ENCODE peak calls at places on chromosomes 1 and 21, in four cellular contexts. One of them, this sample, is unnamed.

GRCh38 chr1:225350872-225351271 is 77.0 kb downstream of the LBR start:
- DNase-seq in neural progenitor cell: no peak
- DNase-seq in mammary epithelial cell: no peak
- DNase-seq in cardiac muscle cell: no peak
- DNase-seq in this sample: no peak

GRCh38 chr1:57270926-57271698 is 152.7 kb downstream of the DAB1 start:
- DNase-seq in neural progenitor cell: peak
- DNase-seq in mammary epithelial cell: no peak
- DNase-seq in cardiac muscle cell: no peak
- DNase-seq in this sample: no peak

GRCh38 chr1:153880962-153881361 is 41.8 kb downstream of the GATAD2B start:
- DNase-seq in neural progenitor cell: peak
- DNase-seq in mammary epithelial cell: peak
- DNase-seq in cardiac muscle cell: peak
- DNase-seq in this sample: peak

GRCh38 chr1:11132571-11133293 is 33.1 kb upstream of the EXOSC10 start:
- DNase-seq in neural progenitor cell: peak
- DNase-seq in mammary epithelial cell: no peak
- DNase-seq in cardiac muscle cell: no peak
- DNase-seq in this sample: no peak

GRCh38 chr1:173190101-173190895 is 16.8 kb downstream of the TNFSF4 start:
- DNase-seq in neural progenitor cell: no peak
- DNase-seq in mammary epithelial cell: peak
- DNase-seq in cardiac muscle cell: peak
- DNase-seq in this sample: peak

GRCh38 chr1:233357595-233358446 is 30.3 kb downstream of the MAP3K21 start:
- DNase-seq in neural progenitor cell: no peak
- DNase-seq in mammary epithelial cell: no peak
- DNase-seq in cardiac muscle cell: no peak
- DNase-seq in this sample: no peak

GRCh38 chr1:111669268-111669667 is 49.7 kb downstream of the RAP1A start:
- DNase-seq in neural progenitor cell: no peak
- DNase-seq in mammary epithelial cell: no peak
- DNase-seq in cardiac muscle cell: no peak
- DNase-seq in this sample: no peak

GRCh38 chr1:234093107-234093506 is 188.6 kb downstream of the SLC35F3 start:
- DNase-seq in neural progenitor cell: no peak
- DNase-seq in mammary epithelial cell: no peak
- DNase-seq in cardiac muscle cell: no peak
- DNase-seq in this sample: no peak

GRCh38 chr1:227918083-227918700 is 29.5 kb downstream of the WNT9A start:
- DNase-seq in neural progenitor cell: no peak
- DNase-seq in mammary epithelial cell: no peak
- DNase-seq in cardiac muscle cell: no peak
- DNase-seq in this sample: no peak

GRCh38 chr1:172180886-172181285 is 239.6 kb upstream of the C1orf105 start:
- DNase-seq in neural progenitor cell: no peak
- DNase-seq in mammary epithelial cell: peak
- DNase-seq in cardiac muscle cell: no peak
- DNase-seq in this sample: no peak

GRCh38 chr1:163877016-163877415 is 555.3 kb downstream of the NUF2 start:
- DNase-seq in neural progenitor cell: no peak
- DNase-seq in mammary epithelial cell: no peak
- DNase-seq in cardiac muscle cell: no peak
- DNase-seq in this sample: peak

GRCh38 chr1:155085504-155086181 is 7.0 kb downstream of the EFNA3 start:
- DNase-seq in neural progenitor cell: peak
- DNase-seq in mammary epithelial cell: peak
- DNase-seq in cardiac muscle cell: peak
- DNase-seq in this sample: no peak

GRCh38 chr1:83520797-83521196 is 478.1 kb downstream of the TTLL7 start:
- DNase-seq in neural progenitor cell: no peak
- DNase-seq in mammary epithelial cell: no peak
- DNase-seq in cardiac muscle cell: no peak
- DNase-seq in this sample: no peak

GRCh38 chr1:101253976-101254660 is 17.3 kb downstream of the S1PR1 start:
- DNase-seq in neural progenitor cell: peak
- DNase-seq in mammary epithelial cell: peak
- DNase-seq in cardiac muscle cell: no peak
- DNase-seq in this sample: peak

GRCh38 chr1:246169019-246169418 is 338.1 kb downstream of the SMYD3 start:
- DNase-seq in neural progenitor cell: no peak
- DNase-seq in mammary epithelial cell: no peak
- DNase-seq in cardiac muscle cell: no peak
- DNase-seq in this sample: no peak

GRCh38 chr1:218397752-218398339 is 52.7 kb downstream of the TGFB2 start:
- DNase-seq in neural progenitor cell: no peak
- DNase-seq in mammary epithelial cell: peak
- DNase-seq in cardiac muscle cell: peak
- DNase-seq in this sample: no peak

GRCh38 chr1:82695443-82695842 is 894.7 kb downstream of the ADGRL2 start:
- DNase-seq in neural progenitor cell: no peak
- DNase-seq in mammary epithelial cell: peak
- DNase-seq in cardiac muscle cell: no peak
- DNase-seq in this sample: no peak

GRCh38 chr21:32771134-32771523 is 426 bp downstream of the PAXBP1 start:
- DNase-seq in neural progenitor cell: peak
- DNase-seq in mammary epithelial cell: peak
- DNase-seq in cardiac muscle cell: peak
- DNase-seq in this sample: peak

GRCh38 chr1:160362168-160362941 is 4.5 kb upstream of the NHLH1 start:
- DNase-seq in neural progenitor cell: peak
- DNase-seq in mammary epithelial cell: no peak
- DNase-seq in cardiac muscle cell: peak
- DNase-seq in this sample: no peak

GRCh38 chr1:22442212-22442894 is 9.3 kb upstream of the ZBTB40 start:
- DNase-seq in neural progenitor cell: no peak
- DNase-seq in mammary epithelial cell: no peak
- DNase-seq in cardiac muscle cell: peak
- DNase-seq in this sample: no peak

GRCh38 chr1:38141483-38141882 is 94.9 kb upstream of the POU3F1 start:
- DNase-seq in neural progenitor cell: peak
- DNase-seq in mammary epithelial cell: no peak
- DNase-seq in cardiac muscle cell: no peak
- DNase-seq in this sample: no peak

GRCh38 chr21:15592271-15592860 is 137.4 kb upstream of the USP25 start:
- DNase-seq in neural progenitor cell: peak
- DNase-seq in mammary epithelial cell: peak
- DNase-seq in cardiac muscle cell: peak
- DNase-seq in this sample: no peak

GRCh38 chr1:26960625-26960966 is 328 bp upstream of the KDF1 start:
- DNase-seq in neural progenitor cell: no peak
- DNase-seq in mammary epithelial cell: no peak
- DNase-seq in cardiac muscle cell: no peak
- DNase-seq in this sample: no peak

GRCh38 chr1:43239484-43239883 is 30.3 kb upstream of the TMEM125 start:
- DNase-seq in neural progenitor cell: no peak
- DNase-seq in mammary epithelial cell: no peak
- DNase-seq in cardiac muscle cell: no peak
- DNase-seq in this sample: no peak

GRCh38 chr1:1232801-1233566 is 947 bp downstream of the B3GALT6 start:
- DNase-seq in neural progenitor cell: no peak
- DNase-seq in mammary epithelial cell: no peak
- DNase-seq in cardiac muscle cell: no peak
- DNase-seq in this sample: no peak
- H3K4me3 ChIP-seq in neural progenitor cell: peak
- H3K4me3 ChIP-seq in mammary epithelial cell: peak
- H3K4me3 ChIP-seq in cardiac muscle cell: no peak
- H3K4me3 ChIP-seq in this sample: peak

DNA sequence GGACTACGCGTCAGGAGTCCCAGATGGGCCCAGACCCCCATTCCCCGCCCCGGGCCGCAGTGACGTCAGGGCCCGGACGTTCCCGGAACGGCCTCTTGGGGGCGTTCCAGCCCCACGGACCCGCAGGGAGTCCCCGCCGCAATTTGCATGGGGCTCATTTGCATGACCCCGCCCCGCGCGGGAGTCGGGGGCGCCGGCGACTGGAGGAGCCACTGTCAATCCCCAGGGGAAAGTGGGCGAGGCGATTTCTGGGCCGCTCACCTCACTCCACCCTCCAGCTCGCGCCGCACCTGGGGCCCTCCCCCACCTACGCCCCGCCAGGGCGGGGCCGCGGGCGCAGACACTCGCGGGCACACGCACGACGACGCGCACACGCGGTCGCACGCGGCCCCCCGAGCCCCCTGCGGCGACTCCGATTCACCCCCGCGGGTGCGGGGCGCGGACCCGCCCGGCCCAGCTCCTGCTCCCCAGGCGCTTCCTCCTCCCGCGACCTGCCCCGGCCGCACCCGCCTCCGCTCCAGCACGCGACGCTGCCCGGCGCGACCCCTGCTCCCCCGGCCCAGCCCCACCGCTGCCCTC is 13.2 kb downstream of the AGRN start:
- DNase-seq in neural progenitor cell: peak
- DNase-seq in mammary epithelial cell: no peak
- DNase-seq in cardiac muscle cell: peak
- DNase-seq in this sample: peak
- H3K4me3 ChIP-seq in neural progenitor cell: peak
- H3K4me3 ChIP-seq in mammary epithelial cell: no peak
- H3K4me3 ChIP-seq in cardiac muscle cell: peak
- H3K4me3 ChIP-seq in this sample: peak

GRCh38 chr1:240492832-240493440 is 119.0 kb downstream of the GREM2 start:
- DNase-seq in neural progenitor cell: peak
- DNase-seq in mammary epithelial cell: no peak
- DNase-seq in cardiac muscle cell: peak
- DNase-seq in this sample: no peak
- H3K4me3 ChIP-seq in neural progenitor cell: peak
- H3K4me3 ChIP-seq in mammary epithelial cell: no peak
- H3K4me3 ChIP-seq in cardiac muscle cell: no peak
- H3K4me3 ChIP-seq in this sample: peak

GRCh38 chr21:36806103-36806502 is 107.2 kb downstream of the SIM2 start:
- DNase-seq in neural progenitor cell: no peak
- DNase-seq in mammary epithelial cell: no peak
- DNase-seq in cardiac muscle cell: no peak
- DNase-seq in this sample: no peak

GRCh38 chr21:36807421-36808004 is 108.6 kb downstream of the SIM2 start:
- DNase-seq in neural progenitor cell: no peak
- DNase-seq in mammary epithelial cell: no peak
- DNase-seq in cardiac muscle cell: no peak
- DNase-seq in this sample: no peak

GRCh38 chr21:36803051-36803709 is 104.3 kb downstream of the SIM2 start:
- DNase-seq in neural progenitor cell: no peak
- DNase-seq in mammary epithelial cell: no peak
- DNase-seq in cardiac muscle cell: no peak
- DNase-seq in this sample: no peak

GRCh38 chr21:36803801-36804452 is 105.0 kb downstream of the SIM2 start:
- DNase-seq in neural progenitor cell: peak
- DNase-seq in mammary epithelial cell: no peak
- DNase-seq in cardiac muscle cell: no peak
- DNase-seq in this sample: no peak

GRCh38 chr21:36804867-36805611 is 106.1 kb downstream of the SIM2 start:
- DNase-seq in neural progenitor cell: no peak
- DNase-seq in mammary epithelial cell: no peak
- DNase-seq in cardiac muscle cell: no peak
- DNase-seq in this sample: no peak
- H3K4me3 ChIP-seq in neural progenitor cell: no peak
- H3K4me3 ChIP-seq in mammary epithelial cell: no peak
- H3K4me3 ChIP-seq in cardiac muscle cell: no peak
- H3K4me3 ChIP-seq in this sample: no peak

GRCh38 chr21:18069875-18070274 is 174.8 kb upstream of the CHODL start:
- DNase-seq in neural progenitor cell: no peak
- DNase-seq in mammary epithelial cell: no peak
- DNase-seq in cardiac muscle cell: no peak
- DNase-seq in this sample: no peak
- H3K4me3 ChIP-seq in neural progenitor cell: no peak
- H3K4me3 ChIP-seq in mammary epithelial cell: no peak
- H3K4me3 ChIP-seq in cardiac muscle cell: no peak
- H3K4me3 ChIP-seq in this sample: no peak

GRCh38 chr1:204376919-204377799 is 17.4 kb upstream of the PLEKHA6 start:
- DNase-seq in neural progenitor cell: no peak
- DNase-seq in mammary epithelial cell: no peak
- DNase-seq in cardiac muscle cell: no peak
- DNase-seq in this sample: no peak
- H3K4me3 ChIP-seq in neural progenitor cell: peak
- H3K4me3 ChIP-seq in mammary epithelial cell: peak
- H3K4me3 ChIP-seq in cardiac muscle cell: peak
- H3K4me3 ChIP-seq in this sample: peak

GRCh38 chr1:93804412-93804811 is 74.6 kb downstream of the DNTTIP2 start:
- DNase-seq in neural progenitor cell: no peak
- DNase-seq in mammary epithelial cell: peak
- DNase-seq in cardiac muscle cell: no peak
- DNase-seq in this sample: peak
- H3K4me3 ChIP-seq in neural progenitor cell: no peak
- H3K4me3 ChIP-seq in mammary epithelial cell: no peak
- H3K4me3 ChIP-seq in cardiac muscle cell: no peak
- H3K4me3 ChIP-seq in this sample: no peak

This sample was measured in skeletal muscle cell.